ENCODE peak calls at places on chromosomes 7 and 10, in eight cellular contexts. One of them, this sample, is unnamed.

GRCh38 chr10:13904053-13904452 is 317.3 kb downstream of the PRPF18 start:
- DNase-seq in RWPE2: no peak
- DNase-seq in GM10248: no peak
- DNase-seq in glutamatergic neuron: peak
- DNase-seq in activated CD4-positive, alpha-beta T cell treated with anti-CD3 and anti-CD28 coated beads for 24 hours: no peak
- DNase-seq in bronchial epithelial cell: no peak
- DNase-seq in EL: no peak
- DNase-seq in activated T-helper 1 cell treated with Interleukin-2 at 50 U/mL for 16 hours: no peak
- DNase-seq in this sample: no peak

GRCh38 chr7:925601-926000 is 28.9 kb downstream of the ADAP1 start:
- DNase-seq in glutamatergic neuron: peak
- DNase-seq in activated T-helper 1 cell treated with Interleukin-2 at 50 U/mL for 16 hours: no peak
- DNase-seq in EL: no peak
- DNase-seq in activated CD4-positive, alpha-beta T cell treated with anti-CD3 and anti-CD28 coated beads for 24 hours: no peak
- DNase-seq in RWPE2: no peak
- DNase-seq in bronchial epithelial cell: no peak
- DNase-seq in GM10248: no peak
- DNase-seq in this sample: peak

GRCh38 chr7:124671976-124672375 is 93.6 kb downstream of the GPR37 start:
- DNase-seq in RWPE2: no peak
- DNase-seq in activated CD4-positive, alpha-beta T cell treated with anti-CD3 and anti-CD28 coated beads for 24 hours: no peak
- DNase-seq in bronchial epithelial cell: peak
- DNase-seq in glutamatergic neuron: no peak
- DNase-seq in EL: peak
- DNase-seq in GM10248: no peak
- DNase-seq in activated T-helper 1 cell treated with Interleukin-2 at 50 U/mL for 16 hours: no peak
- DNase-seq in this sample: no peak

GRCh38 chr10:84665883-84666463 is 337.6 kb downstream of the CCSER2 start:
- DNase-seq in activated T-helper 1 cell treated with Interleukin-2 at 50 U/mL for 16 hours: no peak
- DNase-seq in bronchial epithelial cell: peak
- DNase-seq in RWPE2: no peak
- DNase-seq in EL: peak
- DNase-seq in glutamatergic neuron: peak
- DNase-seq in GM10248: peak
- DNase-seq in activated CD4-positive, alpha-beta T cell treated with anti-CD3 and anti-CD28 coated beads for 24 hours: no peak
- DNase-seq in this sample: no peak

GRCh38 chr7:137734221-137734620 is 112.6 kb downstream of the DGKI start:
- DNase-seq in EL: peak
- DNase-seq in activated CD4-positive, alpha-beta T cell treated with anti-CD3 and anti-CD28 coated beads for 24 hours: no peak
- DNase-seq in RWPE2: no peak
- DNase-seq in bronchial epithelial cell: no peak
- DNase-seq in activated T-helper 1 cell treated with Interleukin-2 at 50 U/mL for 16 hours: no peak
- DNase-seq in GM10248: no peak
- DNase-seq in glutamatergic neuron: no peak
- DNase-seq in this sample: no peak

GRCh38 chr10:23525406-23525805 is 86.5 kb downstream of the OTUD1 start:
- DNase-seq in EL: peak
- DNase-seq in GM10248: peak
- DNase-seq in bronchial epithelial cell: peak
- DNase-seq in activated T-helper 1 cell treated with Interleukin-2 at 50 U/mL for 16 hours: no peak
- DNase-seq in RWPE2: no peak
- DNase-seq in activated CD4-positive, alpha-beta T cell treated with anti-CD3 and anti-CD28 coated beads for 24 hours: no peak
- DNase-seq in glutamatergic neuron: no peak
- DNase-seq in this sample: no peak

GRCh38 chr10:17023386-17024298 is 106.0 kb downstream of the CUBN start:
- DNase-seq in GM10248: peak
- DNase-seq in activated CD4-positive, alpha-beta T cell treated with anti-CD3 and anti-CD28 coated beads for 24 hours: peak
- DNase-seq in bronchial epithelial cell: peak
- DNase-seq in EL: peak
- DNase-seq in glutamatergic neuron: no peak
- DNase-seq in activated T-helper 1 cell treated with Interleukin-2 at 50 U/mL for 16 hours: peak
- DNase-seq in RWPE2: peak
- DNase-seq in this sample: no peak

GRCh38 chr10:132447446-132448247 is 50.6 kb downstream of the PWWP2B start:
- DNase-seq in activated CD4-positive, alpha-beta T cell treated with anti-CD3 and anti-CD28 coated beads for 24 hours: peak
- DNase-seq in bronchial epithelial cell: peak
- DNase-seq in glutamatergic neuron: peak
- DNase-seq in EL: peak
- DNase-seq in GM10248: no peak
- DNase-seq in activated T-helper 1 cell treated with Interleukin-2 at 50 U/mL for 16 hours: peak
- DNase-seq in RWPE2: peak
- DNase-seq in this sample: no peak

GRCh38 chr7:36265720-36266119 is 112.7 kb downstream of the EEPD1 start:
- DNase-seq in EL: peak
- DNase-seq in activated T-helper 1 cell treated with Interleukin-2 at 50 U/mL for 16 hours: no peak
- DNase-seq in bronchial epithelial cell: peak
- DNase-seq in RWPE2: no peak
- DNase-seq in activated CD4-positive, alpha-beta T cell treated with anti-CD3 and anti-CD28 coated beads for 24 hours: no peak
- DNase-seq in GM10248: no peak
- DNase-seq in glutamatergic neuron: no peak
- DNase-seq in this sample: peak

GRCh38 chr10:24825551-24825950 is 101.9 kb upstream of the ARHGAP21 start:
- DNase-seq in EL: peak
- DNase-seq in glutamatergic neuron: no peak
- DNase-seq in activated CD4-positive, alpha-beta T cell treated with anti-CD3 and anti-CD28 coated beads for 24 hours: no peak
- DNase-seq in activated T-helper 1 cell treated with Interleukin-2 at 50 U/mL for 16 hours: no peak
- DNase-seq in RWPE2: no peak
- DNase-seq in GM10248: no peak
- DNase-seq in bronchial epithelial cell: peak
- DNase-seq in this sample: no peak

GRCh38 chr10:20457656-20458055 is 439.5 kb downstream of the NEBL start:
- DNase-seq in activated CD4-positive, alpha-beta T cell treated with anti-CD3 and anti-CD28 coated beads for 24 hours: no peak
- DNase-seq in EL: no peak
- DNase-seq in glutamatergic neuron: no peak
- DNase-seq in activated T-helper 1 cell treated with Interleukin-2 at 50 U/mL for 16 hours: no peak
- DNase-seq in RWPE2: no peak
- DNase-seq in bronchial epithelial cell: no peak
- DNase-seq in GM10248: no peak
- DNase-seq in this sample: no peak

GRCh38 chr10:125159486-125159931 is 854 bp downstream of the CTBP2 start:
- DNase-seq in bronchial epithelial cell: no peak
- DNase-seq in activated CD4-positive, alpha-beta T cell treated with anti-CD3 and anti-CD28 coated beads for 24 hours: no peak
- DNase-seq in RWPE2: no peak
- DNase-seq in activated T-helper 1 cell treated with Interleukin-2 at 50 U/mL for 16 hours: no peak
- DNase-seq in EL: no peak
- DNase-seq in glutamatergic neuron: no peak
- DNase-seq in GM10248: no peak
- DNase-seq in this sample: peak

GRCh38 chr10:72310636-72311035 is 36.9 kb downstream of the DDIT4 start:
- DNase-seq in bronchial epithelial cell: peak
- DNase-seq in activated T-helper 1 cell treated with Interleukin-2 at 50 U/mL for 16 hours: no peak
- DNase-seq in GM10248: no peak
- DNase-seq in RWPE2: no peak
- DNase-seq in EL: no peak
- DNase-seq in glutamatergic neuron: no peak
- DNase-seq in activated CD4-positive, alpha-beta T cell treated with anti-CD3 and anti-CD28 coated beads for 24 hours: no peak
- DNase-seq in this sample: no peak

GRCh38 chr10:102119417-102120141 is 589 bp downstream of the LDB1 start:
- DNase-seq in GM10248: peak
- DNase-seq in activated CD4-positive, alpha-beta T cell treated with anti-CD3 and anti-CD28 coated beads for 24 hours: no peak
- DNase-seq in glutamatergic neuron: no peak
- DNase-seq in RWPE2: no peak
- DNase-seq in EL: peak
- DNase-seq in bronchial epithelial cell: peak
- DNase-seq in activated T-helper 1 cell treated with Interleukin-2 at 50 U/mL for 16 hours: no peak
- DNase-seq in this sample: no peak

GRCh38 chr10:77168161-77168560 is 469.4 kb downstream of the KCNMA1 start:
- DNase-seq in activated CD4-positive, alpha-beta T cell treated with anti-CD3 and anti-CD28 coated beads for 24 hours: no peak
- DNase-seq in GM10248: no peak
- DNase-seq in activated T-helper 1 cell treated with Interleukin-2 at 50 U/mL for 16 hours: no peak
- DNase-seq in glutamatergic neuron: no peak
- DNase-seq in RWPE2: no peak
- DNase-seq in EL: no peak
- DNase-seq in bronchial epithelial cell: peak
- DNase-seq in this sample: no peak

GRCh38 chr10:124713679-124714298 is 30.4 kb downstream of the FAM53B start:
- DNase-seq in GM10248: no peak
- DNase-seq in glutamatergic neuron: no peak
- DNase-seq in bronchial epithelial cell: no peak
- DNase-seq in activated T-helper 1 cell treated with Interleukin-2 at 50 U/mL for 16 hours: no peak
- DNase-seq in RWPE2: no peak
- DNase-seq in EL: no peak
- DNase-seq in activated CD4-positive, alpha-beta T cell treated with anti-CD3 and anti-CD28 coated beads for 24 hours: no peak
- DNase-seq in this sample: no peak

GRCh38 chr10:126158090-126158489 is 230.2 kb downstream of the ADAM12 start:
- DNase-seq in activated T-helper 1 cell treated with Interleukin-2 at 50 U/mL for 16 hours: no peak
- DNase-seq in bronchial epithelial cell: no peak
- DNase-seq in RWPE2: no peak
- DNase-seq in GM10248: no peak
- DNase-seq in glutamatergic neuron: no peak
- DNase-seq in EL: no peak
- DNase-seq in activated CD4-positive, alpha-beta T cell treated with anti-CD3 and anti-CD28 coated beads for 24 hours: no peak
- DNase-seq in this sample: no peak

This sample was measured in osteocyte.